ENCODE peak calls at places on chromosomes 3 and 15, in four cellular contexts. One of them, this sample, is unnamed.

GRCh38 chr3:37862712-37863551 is 1.3 kb downstream of the CTDSPL start:
- DNase-seq in IMR-90: peak
- DNase-seq in neuronal stem cell: peak
- DNase-seq in H1: peak
- DNase-seq in this sample: no peak

GRCh38 chr3:170418422-170419300 is at the start of gene CLDN11:
- DNase-seq in IMR-90: peak
- DNase-seq in neuronal stem cell: no peak
- DNase-seq in H1: peak
- DNase-seq in this sample: no peak

GRCh38 chr3:48562367-48563095 is 1.1 kb downstream of the UCN2 start:
- DNase-seq in IMR-90: no peak
- DNase-seq in neuronal stem cell: no peak
- DNase-seq in H1: no peak
- DNase-seq in this sample: no peak

GRCh38 chr15:69855601-69856000 is 242.1 kb downstream of the TLE3 start:
- DNase-seq in IMR-90: no peak
- DNase-seq in neuronal stem cell: no peak
- DNase-seq in H1: no peak
- DNase-seq in this sample: peak

GRCh38 chr3:33001889-33002288 is 50.4 kb downstream of the CCR4 start:
- DNase-seq in IMR-90: no peak
- DNase-seq in neuronal stem cell: no peak
- DNase-seq in H1: no peak
- DNase-seq in this sample: no peak

GRCh38 chr15:92290359-92290992 is 103.2 kb upstream of the ST8SIA2 start:
- DNase-seq in IMR-90: no peak
- DNase-seq in neuronal stem cell: no peak
- DNase-seq in H1: no peak
- DNase-seq in this sample: no peak

GRCh38 chr3:119497824-119498187 is 541 bp upstream of the TIMMDC1 start:
- DNase-seq in IMR-90: peak
- DNase-seq in neuronal stem cell: peak
- DNase-seq in H1: no peak
- DNase-seq in this sample: peak

GRCh38 chr3:119360736-119361462 is 66.7 kb downstream of the ARHGAP31 start:
- DNase-seq in IMR-90: no peak
- DNase-seq in neuronal stem cell: no peak
- DNase-seq in H1: no peak
- DNase-seq in this sample: peak

GRCh38 chr3:173568623-173569022 is 171.1 kb downstream of the NLGN1 start:
- DNase-seq in IMR-90: no peak
- DNase-seq in neuronal stem cell: no peak
- DNase-seq in H1: no peak
- DNase-seq in this sample: no peak

GRCh38 chr3:155889952-155890351 is 19.5 kb downstream of the GMPS start:
- DNase-seq in IMR-90: no peak
- DNase-seq in neuronal stem cell: no peak
- DNase-seq in H1: no peak
- DNase-seq in this sample: no peak

GRCh38 chr3:155891341-155891740 is 20.9 kb downstream of the GMPS start:
- DNase-seq in IMR-90: no peak
- DNase-seq in neuronal stem cell: no peak
- DNase-seq in H1: no peak
- DNase-seq in this sample: no peak

GRCh38 chr3:155890671-155891190 is 20.3 kb downstream of the GMPS start:
- DNase-seq in IMR-90: peak
- DNase-seq in neuronal stem cell: no peak
- DNase-seq in H1: no peak
- DNase-seq in this sample: no peak

GRCh38 chr3:155886915-155887314 is 16.5 kb downstream of the GMPS start:
- DNase-seq in IMR-90: no peak
- DNase-seq in neuronal stem cell: no peak
- DNase-seq in H1: no peak
- DNase-seq in this sample: no peak

DNA sequence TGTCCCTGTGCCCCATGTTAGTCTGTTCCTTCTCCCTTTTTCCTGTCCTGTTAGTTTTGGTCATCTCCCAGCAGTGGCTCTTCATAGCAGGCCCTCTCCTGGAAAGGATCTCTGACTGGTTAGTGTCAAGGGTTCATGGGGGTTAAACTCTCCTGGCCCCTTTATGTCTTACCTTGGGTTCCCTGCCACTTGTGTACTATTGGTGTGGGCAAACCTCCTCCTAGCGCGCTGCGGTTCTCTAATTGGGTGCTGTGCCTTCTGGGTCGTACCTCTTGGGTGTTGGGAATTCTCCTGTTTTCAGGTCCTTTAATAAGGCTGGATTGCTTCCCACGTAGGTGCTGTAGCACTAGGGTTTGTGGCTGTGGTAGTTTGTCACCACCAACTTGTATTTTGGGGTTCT is 18.8 kb downstream of the GMPS start:
- DNase-seq in IMR-90: no peak
- DNase-seq in neuronal stem cell: no peak
- DNase-seq in H1: no peak
- DNase-seq in this sample: no peak
- H2BK120ac ChIP-seq in IMR-90: no peak
- H2BK120ac ChIP-seq in neuronal stem cell: no peak
- H2BK120ac ChIP-seq in H1: no peak
- H2BK120ac ChIP-seq in this sample: no peak

DNA sequence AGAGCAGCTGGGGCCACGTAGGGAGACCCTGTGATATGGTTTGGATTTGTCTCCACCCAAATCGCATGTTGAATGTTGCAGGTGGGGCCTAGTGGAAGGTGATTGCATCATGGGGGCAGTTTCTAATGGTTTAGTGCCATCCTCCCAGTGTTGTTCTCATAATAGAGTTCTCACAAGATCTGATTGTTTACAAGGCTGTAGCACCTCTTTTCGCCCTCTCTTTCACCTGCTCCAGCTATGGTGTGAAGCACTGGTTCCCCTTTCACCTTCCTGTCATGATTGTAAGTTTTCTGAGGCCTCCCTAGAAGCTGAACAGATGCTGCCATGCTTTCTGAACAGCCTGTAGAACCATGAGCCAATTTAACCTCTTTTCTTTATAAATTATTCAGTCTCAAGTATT is 198.9 kb upstream of the CBLB start:
- DNase-seq in IMR-90: no peak
- DNase-seq in neuronal stem cell: no peak
- DNase-seq in H1: no peak
- DNase-seq in this sample: no peak
- H2BK120ac ChIP-seq in IMR-90: no peak
- H2BK120ac ChIP-seq in neuronal stem cell: no peak
- H2BK120ac ChIP-seq in H1: no peak
- H2BK120ac ChIP-seq in this sample: no peak

GRCh38 chr15:65747265-65747664 is 44.8 kb downstream of the DENND4A start:
- DNase-seq in IMR-90: no peak
- DNase-seq in neuronal stem cell: no peak
- DNase-seq in H1: no peak
- DNase-seq in this sample: no peak
- H2BK120ac ChIP-seq in IMR-90: no peak
- H2BK120ac ChIP-seq in neuronal stem cell: no peak
- H2BK120ac ChIP-seq in H1: no peak
- H2BK120ac ChIP-seq in this sample: no peak

GRCh38 chr15:52191207-52191606 is at the start of gene GNB5:
- DNase-seq in IMR-90: no peak
- DNase-seq in neuronal stem cell: no peak
- DNase-seq in H1: no peak
- DNase-seq in this sample: no peak

GRCh38 chr15:52199271-52199670 is 8.1 kb upstream of the GNB5 start:
- DNase-seq in IMR-90: no peak
- DNase-seq in neuronal stem cell: no peak
- DNase-seq in H1: no peak
- DNase-seq in this sample: no peak

GRCh38 chr15:52193791-52194190 is 2.6 kb upstream of the GNB5 start:
- DNase-seq in IMR-90: peak
- DNase-seq in neuronal stem cell: no peak
- DNase-seq in H1: no peak
- DNase-seq in this sample: no peak

GRCh38 chr15:52196891-52197290 is 5.7 kb upstream of the GNB5 start:
- DNase-seq in IMR-90: no peak
- DNase-seq in neuronal stem cell: no peak
- DNase-seq in H1: no peak
- DNase-seq in this sample: no peak

GRCh38 chr15:52193321-52193720 is 2.1 kb upstream of the GNB5 start:
- DNase-seq in IMR-90: no peak
- DNase-seq in neuronal stem cell: no peak
- DNase-seq in H1: no peak
- DNase-seq in this sample: no peak
- H2BK120ac ChIP-seq in IMR-90: no peak
- H2BK120ac ChIP-seq in neuronal stem cell: no peak
- H2BK120ac ChIP-seq in H1: no peak
- H2BK120ac ChIP-seq in this sample: no peak

GRCh38 chr15:75346796-75347221 is at the start of gene NEIL1:
- DNase-seq in IMR-90: no peak
- DNase-seq in neuronal stem cell: no peak
- DNase-seq in H1: no peak
- DNase-seq in this sample: peak
- H2BK120ac ChIP-seq in IMR-90: peak
- H2BK120ac ChIP-seq in neuronal stem cell: peak
- H2BK120ac ChIP-seq in H1: no peak
- H2BK120ac ChIP-seq in this sample: peak

DNA sequence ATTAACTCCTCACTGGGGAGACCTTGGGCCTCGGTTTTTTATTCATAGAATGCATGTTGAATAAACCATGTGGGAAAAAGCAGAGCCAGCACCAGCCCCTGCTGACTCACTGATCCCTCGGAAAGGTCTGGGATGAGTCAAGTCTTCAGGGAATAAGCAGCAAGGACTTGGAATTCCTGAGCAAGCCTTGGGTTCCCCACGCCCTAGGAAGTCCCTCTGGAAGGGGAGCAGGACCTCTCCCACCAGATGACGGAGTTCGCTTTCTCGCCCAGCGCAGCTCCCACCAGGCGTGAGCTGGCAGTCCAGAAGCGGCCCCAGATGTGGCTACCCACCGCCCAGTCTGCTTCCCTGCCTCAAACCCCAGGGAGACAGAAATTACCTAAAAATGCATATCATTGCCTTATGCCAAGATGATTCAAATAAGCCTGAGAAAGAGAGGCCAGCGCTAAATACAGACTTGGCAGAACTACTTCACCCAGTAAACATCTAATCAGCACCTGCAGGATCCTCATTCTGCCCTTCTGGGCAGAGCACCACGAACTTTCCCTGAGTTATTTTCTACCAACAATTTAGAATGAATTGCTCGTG is 45.5 kb downstream of the BTD start:
- DNase-seq in IMR-90: peak
- DNase-seq in neuronal stem cell: no peak
- DNase-seq in H1: no peak
- DNase-seq in this sample: peak
- H2BK120ac ChIP-seq in IMR-90: peak
- H2BK120ac ChIP-seq in neuronal stem cell: no peak
- H2BK120ac ChIP-seq in H1: no peak
- H2BK120ac ChIP-seq in this sample: peak

DNA sequence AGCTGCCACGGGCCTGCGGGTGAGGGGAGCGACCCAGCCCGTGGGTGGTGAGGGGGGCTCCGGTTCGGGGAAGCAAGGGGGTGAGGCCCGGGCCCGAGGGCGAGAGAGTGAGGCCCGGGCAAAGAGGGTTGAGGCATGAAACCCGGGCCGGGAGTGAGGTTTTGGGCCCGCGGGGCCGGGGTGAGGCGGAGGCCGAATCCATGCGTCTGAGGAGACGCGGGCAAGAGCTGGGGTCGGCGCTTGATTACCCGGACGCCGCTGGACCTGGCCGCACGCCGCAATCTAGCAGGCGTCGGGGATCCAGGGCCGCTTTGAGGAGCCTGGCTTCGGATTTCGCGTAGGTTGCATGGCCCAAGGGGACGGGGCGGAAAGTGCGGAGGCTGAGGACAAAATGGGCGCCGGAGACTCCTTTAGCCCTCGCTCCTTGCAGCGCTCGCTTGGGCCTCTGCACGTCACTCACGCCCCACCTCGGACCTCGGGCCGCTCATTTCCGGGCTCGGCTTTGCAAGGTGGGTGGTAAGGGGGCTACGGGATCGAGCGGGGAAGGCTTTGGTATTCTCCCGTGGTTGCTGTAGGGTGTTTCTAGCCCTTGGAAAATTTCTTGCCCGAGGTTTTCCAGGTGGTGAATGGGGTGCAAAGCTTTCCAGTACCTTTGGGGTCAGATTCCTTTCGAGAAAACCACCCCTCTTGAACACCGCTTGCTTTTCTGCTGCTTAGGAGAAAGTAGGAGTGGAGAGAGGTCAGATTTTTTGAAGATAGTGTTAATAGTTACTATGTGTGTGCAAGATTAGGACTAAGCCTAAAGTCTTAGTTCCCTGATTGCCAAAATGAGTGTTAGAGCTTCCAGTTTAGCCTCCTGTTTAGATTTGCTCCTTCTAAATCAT is 827 bp downstream of the SLC25A36 start:
- DNase-seq in IMR-90: peak
- DNase-seq in neuronal stem cell: peak
- DNase-seq in H1: peak
- DNase-seq in this sample: peak
- H2BK120ac ChIP-seq in IMR-90: peak
- H2BK120ac ChIP-seq in neuronal stem cell: peak
- H2BK120ac ChIP-seq in H1: no peak
- H2BK120ac ChIP-seq in this sample: peak

GRCh38 chr3:139523166-139523565 is 16.4 kb downstream of the RBP1 start:
- DNase-seq in IMR-90: no peak
- DNase-seq in neuronal stem cell: no peak
- DNase-seq in H1: peak
- DNase-seq in this sample: no peak

GRCh38 chr3:139524841-139525538 is 14.6 kb downstream of the RBP1 start:
- DNase-seq in IMR-90: no peak
- DNase-seq in neuronal stem cell: no peak
- DNase-seq in H1: peak
- DNase-seq in this sample: no peak

GRCh38 chr3:139522421-139522820 is 17.1 kb downstream of the RBP1 start:
- DNase-seq in IMR-90: no peak
- DNase-seq in neuronal stem cell: no peak
- DNase-seq in H1: peak
- DNase-seq in this sample: no peak

GRCh38 chr3:139521811-139522210 is 17.7 kb downstream of the RBP1 start:
- DNase-seq in IMR-90: no peak
- DNase-seq in neuronal stem cell: no peak
- DNase-seq in H1: no peak
- DNase-seq in this sample: no peak

GRCh38 chr3:139523718-139524117 is 15.8 kb downstream of the RBP1 start:
- DNase-seq in IMR-90: no peak
- DNase-seq in neuronal stem cell: no peak
- DNase-seq in H1: peak
- DNase-seq in this sample: no peak
- H2BK120ac ChIP-seq in IMR-90: no peak
- H2BK120ac ChIP-seq in neuronal stem cell: no peak
- H2BK120ac ChIP-seq in H1: no peak
- H2BK120ac ChIP-seq in this sample: no peak